ENCODE peak calls at places on chromosomes 2 and 18, in seven cellular contexts. One of them, this sample, is unnamed. For H3K9me3, the result is how much of the 10 kb centered on the place peaks cover.

GRCh38 chr2:151973901-151974199 is 125.0 kb downstream of the CACNB4 start:
- DNase-seq in HAP-1: peak
- DNase-seq in PC-3: no peak
- DNase-seq in endothelial cell of umbilical vein: peak
- DNase-seq in mammary epithelial cell: peak
- DNase-seq in adrenal gland: no peak
- DNase-seq in astrocyte: peak
- DNase-seq in this sample: no peak

GRCh38 chr18:73597832-73598615 is 549.6 kb downstream of the FBXO15 start:
- DNase-seq in HAP-1: no peak
- DNase-seq in PC-3: peak
- DNase-seq in adrenal gland: no peak
- DNase-seq in endothelial cell of umbilical vein: no peak
- DNase-seq in astrocyte: no peak
- DNase-seq in mammary epithelial cell: peak
- DNase-seq in this sample: no peak

GRCh38 chr2:198141726-198142125 is 337.3 kb downstream of the PLCL1 start:
- DNase-seq in adrenal gland: no peak
- DNase-seq in astrocyte: no peak
- DNase-seq in mammary epithelial cell: no peak
- DNase-seq in HAP-1: no peak
- DNase-seq in endothelial cell of umbilical vein: no peak
- DNase-seq in PC-3: no peak
- DNase-seq in this sample: no peak

GRCh38 chr2:18047114-18047695 is 168.7 kb downstream of the KCNS3 start:
- DNase-seq in mammary epithelial cell: no peak
- DNase-seq in astrocyte: peak
- DNase-seq in HAP-1: no peak
- DNase-seq in endothelial cell of umbilical vein: no peak
- DNase-seq in adrenal gland: no peak
- DNase-seq in PC-3: no peak
- DNase-seq in this sample: no peak

GRCh38 chr2:210277133-210277532 is 37.8 kb downstream of the MYL1 start:
- DNase-seq in endothelial cell of umbilical vein: no peak
- DNase-seq in adrenal gland: no peak
- DNase-seq in astrocyte: no peak
- DNase-seq in HAP-1: no peak
- DNase-seq in mammary epithelial cell: no peak
- DNase-seq in PC-3: no peak
- DNase-seq in this sample: no peak

GRCh38 chr2:69046221-69046662 is 33.3 kb downstream of the ANTXR1 start:
- DNase-seq in endothelial cell of umbilical vein: peak
- DNase-seq in mammary epithelial cell: peak
- DNase-seq in astrocyte: peak
- DNase-seq in HAP-1: no peak
- DNase-seq in adrenal gland: no peak
- DNase-seq in PC-3: peak
- DNase-seq in this sample: no peak

GRCh38 chr2:46010925-46011490 is 286.2 kb upstream of the EPAS1 start:
- DNase-seq in adrenal gland: no peak
- DNase-seq in HAP-1: no peak
- DNase-seq in mammary epithelial cell: peak
- DNase-seq in endothelial cell of umbilical vein: peak
- DNase-seq in PC-3: peak
- DNase-seq in astrocyte: no peak
- DNase-seq in this sample: peak

GRCh38 chr2:110866496-110866895 is 134.1 kb downstream of the ACOXL start:
- DNase-seq in adrenal gland: no peak
- DNase-seq in astrocyte: no peak
- DNase-seq in mammary epithelial cell: no peak
- DNase-seq in PC-3: peak
- DNase-seq in HAP-1: no peak
- DNase-seq in endothelial cell of umbilical vein: no peak
- DNase-seq in this sample: no peak

GRCh38 chr2:88554189-88554588 is 73.1 kb downstream of the EIF2AK3 start:
- DNase-seq in astrocyte: no peak
- DNase-seq in mammary epithelial cell: peak
- DNase-seq in PC-3: peak
- DNase-seq in endothelial cell of umbilical vein: no peak
- DNase-seq in HAP-1: no peak
- DNase-seq in adrenal gland: no peak
- DNase-seq in this sample: no peak

GRCh38 chr2:238286551-238286950 is 1.9 kb downstream of the PER2 start:
- DNase-seq in HAP-1: no peak
- DNase-seq in PC-3: peak
- DNase-seq in astrocyte: peak
- DNase-seq in adrenal gland: peak
- DNase-seq in endothelial cell of umbilical vein: no peak
- DNase-seq in mammary epithelial cell: peak
- DNase-seq in this sample: no peak

GRCh38 chr2:205358351-205358815 is 323.9 kb upstream of the NRP2 start:
- DNase-seq in HAP-1: peak
- DNase-seq in adrenal gland: no peak
- DNase-seq in astrocyte: peak
- DNase-seq in endothelial cell of umbilical vein: no peak
- DNase-seq in PC-3: no peak
- DNase-seq in mammary epithelial cell: peak
- DNase-seq in this sample: peak

GRCh38 chr18:62521588-62521987 is 1.2 kb upstream of the ZCCHC2 start:
- DNase-seq in adrenal gland: no peak
- DNase-seq in astrocyte: no peak
- DNase-seq in HAP-1: no peak
- DNase-seq in endothelial cell of umbilical vein: no peak
- DNase-seq in PC-3: peak
- DNase-seq in mammary epithelial cell: peak
- DNase-seq in this sample: no peak

GRCh38 chr2:144922519-144922918 is 402.6 kb upstream of the ZEB2 start:
- DNase-seq in mammary epithelial cell: no peak
- DNase-seq in adrenal gland: no peak
- DNase-seq in astrocyte: no peak
- DNase-seq in HAP-1: no peak
- DNase-seq in PC-3: no peak
- DNase-seq in endothelial cell of umbilical vein: no peak
- DNase-seq in this sample: no peak

GRCh38 chr2:9113916-9114315 is 92.7 kb upstream of the ASAP2 start:
- DNase-seq in endothelial cell of umbilical vein: no peak
- DNase-seq in HAP-1: no peak
- DNase-seq in mammary epithelial cell: no peak
- DNase-seq in PC-3: no peak
- DNase-seq in astrocyte: no peak
- DNase-seq in adrenal gland: no peak
- DNase-seq in this sample: no peak

GRCh38 chr18:48548404-48548771 is 9.6 kb downstream of the CTIF start:
- DNase-seq in PC-3: no peak
- DNase-seq in adrenal gland: peak
- DNase-seq in endothelial cell of umbilical vein: no peak
- DNase-seq in HAP-1: no peak
- DNase-seq in astrocyte: no peak
- DNase-seq in mammary epithelial cell: peak
- DNase-seq in this sample: no peak

GRCh38 chr2:12363569-12363968 is 353.2 kb upstream of the TRIB2 start:
- DNase-seq in PC-3: no peak
- DNase-seq in HAP-1: no peak
- DNase-seq in astrocyte: no peak
- DNase-seq in endothelial cell of umbilical vein: no peak
- DNase-seq in adrenal gland: no peak
- DNase-seq in mammary epithelial cell: peak
- DNase-seq in this sample: peak

GRCh38 chr2:191957996-191958860 is 111.3 kb upstream of the CAVIN2 start:
- DNase-seq in adrenal gland: no peak
- DNase-seq in HAP-1: no peak
- DNase-seq in PC-3: no peak
- DNase-seq in astrocyte: no peak
- DNase-seq in endothelial cell of umbilical vein: peak
- DNase-seq in mammary epithelial cell: no peak
- DNase-seq in this sample: no peak

DNA sequence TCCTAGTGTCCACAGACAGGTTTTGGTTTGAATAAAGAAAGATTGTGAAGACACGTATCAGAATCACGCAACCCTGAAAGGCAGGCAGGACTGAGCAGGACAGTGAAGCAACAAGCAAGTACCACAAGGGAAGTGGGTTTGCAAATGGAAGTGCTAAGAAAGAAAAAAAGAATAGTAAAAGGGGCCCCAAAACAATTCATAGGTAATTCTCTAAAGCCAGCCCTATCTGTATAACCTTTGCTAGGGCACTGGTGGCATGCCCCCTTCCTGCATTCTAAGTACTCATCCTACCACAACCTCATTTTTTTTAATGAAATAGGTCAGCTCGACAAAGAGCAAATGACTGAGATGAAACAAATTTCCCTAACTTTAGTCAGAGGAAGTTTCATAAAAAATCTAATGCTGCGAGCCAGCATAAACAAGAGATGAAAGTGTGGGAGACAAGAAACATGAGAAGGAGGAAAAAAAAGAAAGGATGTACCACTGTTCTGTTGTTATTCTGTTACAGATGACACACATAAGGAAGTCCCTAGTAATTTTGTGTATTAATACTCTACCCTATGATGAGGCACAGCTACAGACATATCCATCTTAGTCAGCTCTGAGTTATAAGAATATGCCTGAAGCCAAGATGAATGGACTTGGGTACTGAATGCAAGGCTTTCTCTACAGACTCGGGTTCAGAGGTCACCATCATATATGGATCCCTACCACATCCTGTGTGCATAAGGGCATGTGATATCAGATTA is 32.2 kb downstream of the IKZF2 start:
- DNase-seq in PC-3: peak
- DNase-seq in astrocyte: peak
- DNase-seq in HAP-1: no peak
- DNase-seq in adrenal gland: no peak
- DNase-seq in mammary epithelial cell: peak
- DNase-seq in endothelial cell of umbilical vein: no peak
- DNase-seq in this sample: no peak
- H3K4me3 ChIP-seq in PC-3: no peak
- H3K4me3 ChIP-seq in astrocyte: no peak
- H3K4me3 ChIP-seq in HAP-1: no peak
- H3K4me3 ChIP-seq in adrenal gland: no peak
- H3K4me3 ChIP-seq in mammary epithelial cell: no peak
- H3K4me3 ChIP-seq in endothelial cell of umbilical vein: no peak
- H3K4me3 ChIP-seq in this sample: no peak

DNA sequence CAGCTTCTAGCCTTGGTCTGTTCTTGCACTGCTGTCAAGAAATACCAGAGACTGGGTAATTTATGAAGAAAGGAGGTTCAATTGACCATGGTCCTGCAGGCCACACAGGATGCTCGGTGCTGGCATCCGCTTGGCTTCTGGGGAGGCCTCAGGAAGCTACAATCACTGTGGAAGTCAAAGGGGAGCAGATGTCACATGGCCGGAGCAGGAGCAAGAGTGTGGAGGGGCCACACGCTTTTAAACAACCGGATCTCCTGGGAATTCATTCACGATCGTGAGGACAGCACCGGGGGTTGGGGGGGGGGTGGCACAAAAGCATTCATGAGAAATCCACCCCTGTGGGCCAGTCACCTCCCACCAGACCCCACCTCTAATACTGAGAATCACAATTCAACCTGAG is 850.4 kb upstream of the SALL3 start:
- DNase-seq in HAP-1: no peak
- DNase-seq in endothelial cell of umbilical vein: no peak
- DNase-seq in PC-3: no peak
- DNase-seq in mammary epithelial cell: no peak
- DNase-seq in astrocyte: no peak
- DNase-seq in adrenal gland: no peak
- DNase-seq in this sample: no peak
- H3K9me3 ChIP-seq in HAP-1: under half
- H3K9me3 ChIP-seq in endothelial cell of umbilical vein: under half
- H3K9me3 ChIP-seq in PC-3: under half
- H3K9me3 ChIP-seq in mammary epithelial cell: half or more
- H3K9me3 ChIP-seq in astrocyte: under half
- H3K9me3 ChIP-seq in adrenal gland: under half
- H3K9me3 ChIP-seq in this sample: under half

DNA sequence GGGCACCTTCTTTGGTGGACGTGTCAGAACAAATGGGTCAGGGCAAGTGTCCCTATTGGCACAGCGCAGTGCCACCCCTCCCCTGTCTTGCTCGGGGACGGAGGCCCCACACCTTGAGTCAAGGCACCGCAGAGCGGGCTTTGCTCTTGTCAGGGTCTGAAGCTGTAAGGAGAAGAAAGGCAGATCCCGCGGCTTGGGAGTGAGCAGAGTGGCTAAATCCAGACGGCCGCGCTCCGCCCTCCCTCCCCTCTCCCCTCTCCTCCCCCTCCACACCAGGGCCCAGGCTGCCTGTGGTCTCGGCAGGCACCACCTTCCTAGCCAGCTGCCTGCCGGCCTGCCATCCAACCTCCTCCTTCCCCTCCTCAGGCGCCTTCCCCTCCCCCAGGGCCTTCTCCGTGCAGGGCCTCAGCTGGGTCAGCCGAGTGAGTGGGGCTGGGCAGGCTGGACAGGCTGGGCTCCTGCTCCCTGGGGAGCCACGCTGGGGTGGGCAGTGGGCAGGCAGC is 25.8 kb downstream of the SPEG start:
- DNase-seq in mammary epithelial cell: peak
- DNase-seq in endothelial cell of umbilical vein: no peak
- DNase-seq in HAP-1: no peak
- DNase-seq in adrenal gland: no peak
- DNase-seq in PC-3: no peak
- DNase-seq in astrocyte: peak
- DNase-seq in this sample: no peak
- H3K4me3 ChIP-seq in mammary epithelial cell: no peak
- H3K4me3 ChIP-seq in endothelial cell of umbilical vein: no peak
- H3K4me3 ChIP-seq in HAP-1: no peak
- H3K4me3 ChIP-seq in adrenal gland: no peak
- H3K4me3 ChIP-seq in PC-3: no peak
- H3K4me3 ChIP-seq in astrocyte: peak
- H3K4me3 ChIP-seq in this sample: no peak

GRCh38 chr2:24225883-24226282 is 51.0 kb downstream of the FAM228A start:
- DNase-seq in mammary epithelial cell: no peak
- DNase-seq in PC-3: no peak
- DNase-seq in adrenal gland: no peak
- DNase-seq in endothelial cell of umbilical vein: no peak
- DNase-seq in astrocyte: no peak
- DNase-seq in HAP-1: no peak
- DNase-seq in this sample: no peak
- H3K9me3 ChIP-seq in mammary epithelial cell: under half
- H3K9me3 ChIP-seq in PC-3: under half
- H3K9me3 ChIP-seq in adrenal gland: under half
- H3K9me3 ChIP-seq in endothelial cell of umbilical vein: under half
- H3K9me3 ChIP-seq in astrocyte: under half
- H3K9me3 ChIP-seq in HAP-1: under half
- H3K9me3 ChIP-seq in this sample: under half

This sample was measured in A673.